ENCODE peak calls at places on chromosomes 4 and X, in ten cellular contexts. One of them, this sample, is unnamed.

GRCh38 chr4:183249854-183250253 is 70.2 kb downstream of the CLDN22 start:
- DNase-seq in MM.1S: peak; percentile 42
- DNase-seq in heart left ventricle: no peak
- DNase-seq in CD8-positive, alpha-beta T cell: no peak
- DNase-seq in progenitor cell of endocrine pancreas: no peak
- DNase-seq in neural progenitor cell: peak; percentile 52
- DNase-seq in GM23338: peak; percentile 60
- DNase-seq in mesothelial cell of epicardium: no peak
- DNase-seq in adrenal gland: peak; percentile 29
- DNase-seq in suprapubic skin: no peak
- DNase-seq in this sample: peak; percentile 22

GRCh38 chrX:17836830-17837229 is 24.3 kb downstream of the RAI2 start:
- DNase-seq in MM.1S: no peak
- DNase-seq in adrenal gland: no peak
- DNase-seq in heart left ventricle: no peak
- DNase-seq in progenitor cell of endocrine pancreas: no peak
- DNase-seq in CD8-positive, alpha-beta T cell: no peak
- DNase-seq in GM23338: no peak
- DNase-seq in neural progenitor cell: no peak
- DNase-seq in suprapubic skin: no peak
- DNase-seq in mesothelial cell of epicardium: no peak
- DNase-seq in this sample: no peak

GRCh38 chr4:133574248-133574647 is 425.2 kb downstream of the PCDH10 start:
- DNase-seq in GM23338: no peak
- DNase-seq in progenitor cell of endocrine pancreas: no peak
- DNase-seq in suprapubic skin: no peak
- DNase-seq in neural progenitor cell: no peak
- DNase-seq in heart left ventricle: no peak
- DNase-seq in MM.1S: no peak
- DNase-seq in mesothelial cell of epicardium: no peak
- DNase-seq in adrenal gland: no peak
- DNase-seq in CD8-positive, alpha-beta T cell: no peak
- DNase-seq in this sample: no peak

GRCh38 chrX:2710496-2710895 is 19.4 kb downstream of the CD99 start:
- DNase-seq in progenitor cell of endocrine pancreas: no peak
- DNase-seq in suprapubic skin: peak; percentile 59
- DNase-seq in GM23338: peak; percentile 57
- DNase-seq in CD8-positive, alpha-beta T cell: no peak
- DNase-seq in MM.1S: no peak
- DNase-seq in neural progenitor cell: peak; percentile 45
- DNase-seq in heart left ventricle: no peak
- DNase-seq in adrenal gland: no peak
- DNase-seq in mesothelial cell of epicardium: no peak
- DNase-seq in this sample: no peak

GRCh38 chrX:117972681-117973080 is 143.9 kb downstream of the KLHL13 start:
- DNase-seq in MM.1S: no peak
- DNase-seq in suprapubic skin: no peak
- DNase-seq in GM23338: peak; percentile 60
- DNase-seq in mesothelial cell of epicardium: no peak
- DNase-seq in neural progenitor cell: no peak
- DNase-seq in heart left ventricle: peak; percentile 19
- DNase-seq in progenitor cell of endocrine pancreas: no peak
- DNase-seq in CD8-positive, alpha-beta T cell: no peak
- DNase-seq in adrenal gland: no peak
- DNase-seq in this sample: no peak

GRCh38 chr4:12170308-12170707 is 741.6 kb upstream of the HS3ST1 start:
- DNase-seq in MM.1S: no peak
- DNase-seq in CD8-positive, alpha-beta T cell: no peak
- DNase-seq in GM23338: no peak
- DNase-seq in heart left ventricle: no peak
- DNase-seq in suprapubic skin: no peak
- DNase-seq in mesothelial cell of epicardium: no peak
- DNase-seq in neural progenitor cell: no peak
- DNase-seq in adrenal gland: no peak
- DNase-seq in progenitor cell of endocrine pancreas: no peak
- DNase-seq in this sample: no peak

GRCh38 chr4:158182736-158183135 is 9.9 kb upstream of the GASK1B start:
- DNase-seq in CD8-positive, alpha-beta T cell: no peak
- DNase-seq in neural progenitor cell: no peak
- DNase-seq in GM23338: peak; percentile 12
- DNase-seq in MM.1S: no peak
- DNase-seq in mesothelial cell of epicardium: no peak
- DNase-seq in heart left ventricle: no peak
- DNase-seq in adrenal gland: no peak
- DNase-seq in progenitor cell of endocrine pancreas: no peak
- DNase-seq in suprapubic skin: no peak
- DNase-seq in this sample: no peak

GRCh38 chrX:42577936-42578335 is 200.0 kb downstream of the PPP1R2C start:
- DNase-seq in GM23338: no peak
- DNase-seq in CD8-positive, alpha-beta T cell: no peak
- DNase-seq in MM.1S: peak; percentile 15
- DNase-seq in heart left ventricle: no peak
- DNase-seq in neural progenitor cell: no peak
- DNase-seq in mesothelial cell of epicardium: no peak
- DNase-seq in suprapubic skin: no peak
- DNase-seq in adrenal gland: no peak
- DNase-seq in progenitor cell of endocrine pancreas: no peak
- DNase-seq in this sample: no peak

GRCh38 chr4:10581022-10581421 is 103.5 kb downstream of the CLNK start:
- DNase-seq in MM.1S: no peak
- DNase-seq in neural progenitor cell: no peak
- DNase-seq in progenitor cell of endocrine pancreas: no peak
- DNase-seq in suprapubic skin: no peak
- DNase-seq in adrenal gland: no peak
- DNase-seq in GM23338: no peak
- DNase-seq in CD8-positive, alpha-beta T cell: no peak
- DNase-seq in heart left ventricle: no peak
- DNase-seq in mesothelial cell of epicardium: no peak
- DNase-seq in this sample: no peak

GRCh38 chrX:152817082-152817744 is 13.3 kb downstream of the CETN2 start:
- DNase-seq in mesothelial cell of epicardium: no peak
- DNase-seq in GM23338: peak; percentile 53
- DNase-seq in heart left ventricle: no peak
- DNase-seq in neural progenitor cell: peak; percentile 38
- DNase-seq in suprapubic skin: no peak
- DNase-seq in progenitor cell of endocrine pancreas: no peak
- DNase-seq in adrenal gland: no peak
- DNase-seq in CD8-positive, alpha-beta T cell: no peak
- DNase-seq in MM.1S: no peak
- DNase-seq in this sample: no peak

GRCh38 chr4:168708108-168708507 is 211.3 kb downstream of the PALLD start:
- DNase-seq in CD8-positive, alpha-beta T cell: no peak
- DNase-seq in suprapubic skin: no peak
- DNase-seq in MM.1S: no peak
- DNase-seq in heart left ventricle: no peak
- DNase-seq in progenitor cell of endocrine pancreas: no peak
- DNase-seq in adrenal gland: no peak
- DNase-seq in mesothelial cell of epicardium: no peak
- DNase-seq in GM23338: no peak
- DNase-seq in neural progenitor cell: no peak
- DNase-seq in this sample: no peak

GRCh38 chr4:168713193-168713592 is 216.3 kb downstream of the PALLD start:
- DNase-seq in mesothelial cell of epicardium: no peak
- DNase-seq in neural progenitor cell: no peak
- DNase-seq in MM.1S: no peak
- DNase-seq in suprapubic skin: no peak
- DNase-seq in heart left ventricle: no peak
- DNase-seq in GM23338: no peak
- DNase-seq in adrenal gland: no peak
- DNase-seq in CD8-positive, alpha-beta T cell: no peak
- DNase-seq in progenitor cell of endocrine pancreas: no peak
- DNase-seq in this sample: no peak

GRCh38 chr4:168712316-168712855 is 215.5 kb downstream of the PALLD start:
- DNase-seq in MM.1S: no peak
- DNase-seq in progenitor cell of endocrine pancreas: no peak
- DNase-seq in CD8-positive, alpha-beta T cell: no peak
- DNase-seq in mesothelial cell of epicardium: no peak
- DNase-seq in heart left ventricle: no peak
- DNase-seq in neural progenitor cell: no peak
- DNase-seq in adrenal gland: no peak
- DNase-seq in suprapubic skin: no peak
- DNase-seq in GM23338: no peak
- DNase-seq in this sample: no peak

GRCh38 chr4:168710353-168710946 is 213.6 kb downstream of the PALLD start:
- DNase-seq in mesothelial cell of epicardium: no peak
- DNase-seq in heart left ventricle: peak; percentile 44
- DNase-seq in adrenal gland: peak; percentile 22
- DNase-seq in neural progenitor cell: peak; percentile 51
- DNase-seq in suprapubic skin: no peak
- DNase-seq in MM.1S: peak; percentile 40
- DNase-seq in progenitor cell of endocrine pancreas: no peak
- DNase-seq in CD8-positive, alpha-beta T cell: no peak
- DNase-seq in GM23338: peak; percentile 71
- DNase-seq in this sample: no peak

DNA sequence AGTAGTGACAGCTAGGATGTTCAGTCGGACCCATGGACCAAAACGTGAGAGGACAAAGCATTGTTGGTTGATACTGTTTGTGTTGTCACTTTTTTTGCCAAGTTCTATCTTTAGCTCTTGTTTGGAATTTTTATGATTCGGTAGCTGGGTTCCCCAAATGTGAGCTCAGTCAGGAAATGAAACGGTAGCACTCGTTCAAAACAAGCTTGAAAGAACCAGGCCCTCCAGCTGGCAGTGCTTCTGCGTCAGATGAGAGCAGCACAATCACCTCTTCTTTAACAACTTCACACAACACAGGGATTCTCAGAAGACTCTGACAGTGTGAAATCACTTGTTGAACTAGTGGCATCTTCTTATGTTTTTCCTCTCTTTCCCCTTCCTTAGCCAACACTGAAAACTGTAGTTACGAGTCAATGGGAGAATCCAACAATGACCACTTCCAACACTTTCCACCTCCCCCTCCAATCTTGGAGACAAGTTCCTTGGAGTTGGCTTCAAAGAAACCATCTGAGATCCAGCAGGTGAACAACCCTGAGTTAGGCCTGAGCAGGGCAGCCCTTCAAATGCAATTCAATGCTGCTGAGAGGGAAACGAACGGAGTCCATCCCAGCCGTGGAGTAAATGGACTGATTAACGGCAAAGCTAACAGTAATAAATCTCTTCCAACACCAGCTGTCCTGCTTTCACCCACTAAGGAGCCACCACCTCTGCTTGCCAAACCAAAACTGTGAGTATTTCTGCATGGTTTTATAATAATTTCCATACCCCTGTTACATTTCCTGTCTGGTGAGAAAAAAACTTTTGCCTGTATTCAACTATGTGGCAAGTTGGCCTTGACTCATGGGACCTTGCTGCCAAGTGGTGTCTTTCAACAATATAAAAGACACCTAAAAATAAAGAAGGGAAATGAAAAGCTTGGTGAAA is 214.6 kb downstream of the PALLD start:
- DNase-seq in mesothelial cell of epicardium: no peak
- DNase-seq in MM.1S: no peak
- DNase-seq in suprapubic skin: no peak
- DNase-seq in GM23338: no peak
- DNase-seq in adrenal gland: no peak
- DNase-seq in neural progenitor cell: no peak
- DNase-seq in heart left ventricle: no peak
- DNase-seq in progenitor cell of endocrine pancreas: no peak
- DNase-seq in CD8-positive, alpha-beta T cell: no peak
- DNase-seq in this sample: no peak
- TF ChIP-seq CTCF in mesothelial cell of epicardium: no peak
- TF ChIP-seq CTCF in MM.1S: no peak
- TF ChIP-seq CTCF in suprapubic skin: no peak
- TF ChIP-seq CTCF in GM23338: no peak
- TF ChIP-seq CTCF in adrenal gland: no peak
- TF ChIP-seq CTCF in neural progenitor cell: no peak
- TF ChIP-seq CTCF in heart left ventricle: no peak
- TF ChIP-seq CTCF in progenitor cell of endocrine pancreas: no peak
- TF ChIP-seq CTCF in CD8-positive, alpha-beta T cell: no peak
- TF ChIP-seq CTCF in this sample: no peak

GRCh38 chr4:77865259-77865658 is 2.6 kb downstream of the MRPL1 start:
- DNase-seq in suprapubic skin: no peak
- DNase-seq in heart left ventricle: no peak
- DNase-seq in neural progenitor cell: no peak
- DNase-seq in CD8-positive, alpha-beta T cell: no peak
- DNase-seq in MM.1S: no peak
- DNase-seq in progenitor cell of endocrine pancreas: no peak
- DNase-seq in adrenal gland: no peak
- DNase-seq in GM23338: no peak
- DNase-seq in mesothelial cell of epicardium: no peak
- DNase-seq in this sample: no peak

GRCh38 chr4:77861500-77861899 is 1.1 kb upstream of the MRPL1 start:
- DNase-seq in suprapubic skin: no peak
- DNase-seq in adrenal gland: no peak
- DNase-seq in GM23338: peak; percentile 15
- DNase-seq in progenitor cell of endocrine pancreas: no peak
- DNase-seq in MM.1S: peak; percentile 31
- DNase-seq in neural progenitor cell: no peak
- DNase-seq in CD8-positive, alpha-beta T cell: no peak
- DNase-seq in heart left ventricle: no peak
- DNase-seq in mesothelial cell of epicardium: no peak
- DNase-seq in this sample: no peak

GRCh38 chr4:77859256-77859655 is 3.4 kb upstream of the MRPL1 start:
- DNase-seq in MM.1S: no peak
- DNase-seq in progenitor cell of endocrine pancreas: no peak
- DNase-seq in suprapubic skin: no peak
- DNase-seq in adrenal gland: peak; percentile 29
- DNase-seq in heart left ventricle: no peak
- DNase-seq in neural progenitor cell: no peak
- DNase-seq in GM23338: no peak
- DNase-seq in CD8-positive, alpha-beta T cell: no peak
- DNase-seq in mesothelial cell of epicardium: no peak
- DNase-seq in this sample: no peak

GRCh38 chr4:77862478-77863216 is at the start of gene MRPL1:
- DNase-seq in suprapubic skin: peak; percentile 94
- DNase-seq in neural progenitor cell: peak; percentile 90
- DNase-seq in mesothelial cell of epicardium: peak; percentile 54
- DNase-seq in progenitor cell of endocrine pancreas: peak; percentile 51
- DNase-seq in CD8-positive, alpha-beta T cell: peak; percentile 80
- DNase-seq in GM23338: peak; percentile 98
- DNase-seq in heart left ventricle: peak; percentile 92
- DNase-seq in adrenal gland: peak; percentile 96
- DNase-seq in MM.1S: peak; percentile 93
- DNase-seq in this sample: peak; percentile 74
- TF ChIP-seq CTCF in suprapubic skin: no peak
- TF ChIP-seq CTCF in neural progenitor cell: no peak
- TF ChIP-seq CTCF in mesothelial cell of epicardium: no peak
- TF ChIP-seq CTCF in progenitor cell of endocrine pancreas: no peak
- TF ChIP-seq CTCF in CD8-positive, alpha-beta T cell: no peak
- TF ChIP-seq CTCF in GM23338: peak; percentile 51
- TF ChIP-seq CTCF in heart left ventricle: no peak
- TF ChIP-seq CTCF in adrenal gland: no peak
- TF ChIP-seq CTCF in MM.1S: peak; percentile 16
- TF ChIP-seq CTCF in this sample: peak; percentile 21

GRCh38 chr4:78951862-78952472 is 12.7 kb upstream of the PAQR3 start:
- DNase-seq in heart left ventricle: no peak
- DNase-seq in GM23338: peak; percentile 60
- DNase-seq in MM.1S: peak; percentile 51
- DNase-seq in mesothelial cell of epicardium: no peak
- DNase-seq in neural progenitor cell: peak; percentile 47
- DNase-seq in adrenal gland: no peak
- DNase-seq in suprapubic skin: no peak
- DNase-seq in CD8-positive, alpha-beta T cell: no peak
- DNase-seq in progenitor cell of endocrine pancreas: no peak
- DNase-seq in this sample: peak; percentile 21
- TF ChIP-seq CTCF in heart left ventricle: peak; percentile 68
- TF ChIP-seq CTCF in GM23338: peak; percentile 84
- TF ChIP-seq CTCF in MM.1S: peak; percentile 62
- TF ChIP-seq CTCF in mesothelial cell of epicardium: peak; percentile 75
- TF ChIP-seq CTCF in neural progenitor cell: peak; percentile 82
- TF ChIP-seq CTCF in adrenal gland: peak; percentile 70
- TF ChIP-seq CTCF in suprapubic skin: peak; percentile 57
- TF ChIP-seq CTCF in CD8-positive, alpha-beta T cell: peak; percentile 88
- TF ChIP-seq CTCF in progenitor cell of endocrine pancreas: peak; percentile 87
- TF ChIP-seq CTCF in this sample: peak; percentile 56

GRCh38 chrX:79515529-79515928 is 148.4 kb upstream of the ITM2A start:
- DNase-seq in neural progenitor cell: no peak
- DNase-seq in CD8-positive, alpha-beta T cell: no peak
- DNase-seq in GM23338: peak; percentile 6
- DNase-seq in mesothelial cell of epicardium: no peak
- DNase-seq in suprapubic skin: no peak
- DNase-seq in progenitor cell of endocrine pancreas: no peak
- DNase-seq in heart left ventricle: no peak
- DNase-seq in MM.1S: no peak
- DNase-seq in adrenal gland: no peak
- DNase-seq in this sample: no peak
- TF ChIP-seq CTCF in neural progenitor cell: peak; percentile 24
- TF ChIP-seq CTCF in CD8-positive, alpha-beta T cell: no peak
- TF ChIP-seq CTCF in GM23338: peak; percentile 51
- TF ChIP-seq CTCF in mesothelial cell of epicardium: no peak
- TF ChIP-seq CTCF in suprapubic skin: no peak
- TF ChIP-seq CTCF in progenitor cell of endocrine pancreas: no peak
- TF ChIP-seq CTCF in heart left ventricle: no peak
- TF ChIP-seq CTCF in MM.1S: no peak
- TF ChIP-seq CTCF in adrenal gland: no peak
- TF ChIP-seq CTCF in this sample: no peak

This sample was measured in GM13976.